ENCODE peak calls at places on chromosomes 11 and 22, in ten cellular contexts. One of them, this sample, is unnamed.

GRCh38 chr11:63920126-63920869 is 3.3 kb upstream of the RCOR2 start:
- DNase-seq in pancreas: peak
- DNase-seq in foreskin fibroblast: no peak
- DNase-seq in breast epithelium: no peak
- DNase-seq in sigmoid colon: peak
- DNase-seq in AG10803: peak
- DNase-seq in BE2C: peak
- DNase-seq in fibroblast of pulmonary artery: peak
- DNase-seq in GM06990: no peak
- DNase-seq in SK-N-SH: peak
- DNase-seq in this sample: no peak

GRCh38 chr11:57477507-57478189 is 17.3 kb downstream of the RTN4RL2 start:
- DNase-seq in pancreas: peak
- DNase-seq in foreskin fibroblast: no peak
- DNase-seq in breast epithelium: peak
- DNase-seq in sigmoid colon: no peak
- DNase-seq in AG10803: no peak
- DNase-seq in BE2C: no peak
- DNase-seq in fibroblast of pulmonary artery: no peak
- DNase-seq in GM06990: no peak
- DNase-seq in SK-N-SH: no peak
- DNase-seq in this sample: no peak

GRCh38 chr11:68935516-68936357 is 32.0 kb downstream of the IGHMBP2 start:
- DNase-seq in pancreas: no peak
- DNase-seq in foreskin fibroblast: no peak
- DNase-seq in breast epithelium: no peak
- DNase-seq in sigmoid colon: no peak
- DNase-seq in AG10803: no peak
- DNase-seq in BE2C: no peak
- DNase-seq in fibroblast of pulmonary artery: no peak
- DNase-seq in GM06990: no peak
- DNase-seq in SK-N-SH: no peak
- DNase-seq in this sample: no peak

GRCh38 chr11:65366340-65366773 is 11.8 kb downstream of the TIGD3 start:
- DNase-seq in pancreas: peak
- DNase-seq in foreskin fibroblast: peak
- DNase-seq in breast epithelium: no peak
- DNase-seq in sigmoid colon: no peak
- DNase-seq in AG10803: peak
- DNase-seq in BE2C: peak
- DNase-seq in fibroblast of pulmonary artery: peak
- DNase-seq in GM06990: no peak
- DNase-seq in SK-N-SH: peak
- DNase-seq in this sample: peak

GRCh38 chr11:8127442-8127841 is 41.4 kb downstream of the RIC3 start:
- DNase-seq in pancreas: no peak
- DNase-seq in foreskin fibroblast: no peak
- DNase-seq in breast epithelium: no peak
- DNase-seq in sigmoid colon: no peak
- DNase-seq in AG10803: no peak
- DNase-seq in BE2C: no peak
- DNase-seq in fibroblast of pulmonary artery: no peak
- DNase-seq in GM06990: no peak
- DNase-seq in SK-N-SH: no peak
- DNase-seq in this sample: no peak

GRCh38 chr11:90204832-90205646 is 17.8 kb downstream of the CHORDC1 start:
- DNase-seq in pancreas: no peak
- DNase-seq in foreskin fibroblast: peak
- DNase-seq in breast epithelium: no peak
- DNase-seq in sigmoid colon: no peak
- DNase-seq in AG10803: peak
- DNase-seq in BE2C: no peak
- DNase-seq in fibroblast of pulmonary artery: peak
- DNase-seq in GM06990: peak
- DNase-seq in SK-N-SH: peak
- DNase-seq in this sample: peak

GRCh38 chr22:39240841-39241631 is 3.7 kb downstream of the PDGFB start:
- DNase-seq in pancreas: peak
- DNase-seq in foreskin fibroblast: no peak
- DNase-seq in breast epithelium: peak
- DNase-seq in sigmoid colon: peak
- DNase-seq in AG10803: peak
- DNase-seq in BE2C: peak
- DNase-seq in fibroblast of pulmonary artery: no peak
- DNase-seq in GM06990: no peak
- DNase-seq in SK-N-SH: no peak
- DNase-seq in this sample: no peak

GRCh38 chr11:10993186-10993585 is 135.3 kb upstream of the ZBED5 start:
- DNase-seq in pancreas: no peak
- DNase-seq in foreskin fibroblast: no peak
- DNase-seq in breast epithelium: no peak
- DNase-seq in sigmoid colon: no peak
- DNase-seq in AG10803: no peak
- DNase-seq in BE2C: no peak
- DNase-seq in fibroblast of pulmonary artery: no peak
- DNase-seq in GM06990: no peak
- DNase-seq in SK-N-SH: no peak
- DNase-seq in this sample: no peak

GRCh38 chr22:34851918-34852662 is 213.9 kb upstream of the ISX start:
- DNase-seq in pancreas: no peak
- DNase-seq in foreskin fibroblast: no peak
- DNase-seq in breast epithelium: no peak
- DNase-seq in sigmoid colon: no peak
- DNase-seq in AG10803: no peak
- DNase-seq in BE2C: no peak
- DNase-seq in fibroblast of pulmonary artery: no peak
- DNase-seq in GM06990: no peak
- DNase-seq in SK-N-SH: no peak
- DNase-seq in this sample: no peak

GRCh38 chr22:24420072-24420976 is 7.1 kb upstream of the ADORA2A start:
- DNase-seq in pancreas: no peak
- DNase-seq in foreskin fibroblast: no peak
- DNase-seq in breast epithelium: no peak
- DNase-seq in sigmoid colon: peak
- DNase-seq in AG10803: no peak
- DNase-seq in BE2C: no peak
- DNase-seq in fibroblast of pulmonary artery: no peak
- DNase-seq in GM06990: no peak
- DNase-seq in SK-N-SH: peak
- DNase-seq in this sample: no peak

GRCh38 chr22:24420977-24421343 is 6.4 kb upstream of the ADORA2A start:
- DNase-seq in pancreas: no peak
- DNase-seq in foreskin fibroblast: no peak
- DNase-seq in breast epithelium: no peak
- DNase-seq in sigmoid colon: no peak
- DNase-seq in AG10803: no peak
- DNase-seq in BE2C: no peak
- DNase-seq in fibroblast of pulmonary artery: no peak
- DNase-seq in GM06990: no peak
- DNase-seq in SK-N-SH: no peak
- DNase-seq in this sample: no peak

GRCh38 chr22:24419480-24419860 is 7.9 kb upstream of the ADORA2A start:
- DNase-seq in pancreas: no peak
- DNase-seq in foreskin fibroblast: no peak
- DNase-seq in breast epithelium: no peak
- DNase-seq in sigmoid colon: no peak
- DNase-seq in AG10803: no peak
- DNase-seq in BE2C: no peak
- DNase-seq in fibroblast of pulmonary artery: no peak
- DNase-seq in GM06990: no peak
- DNase-seq in SK-N-SH: peak
- DNase-seq in this sample: no peak

GRCh38 chr22:24422078-24422665 is 5.2 kb upstream of the ADORA2A start:
- DNase-seq in pancreas: no peak
- DNase-seq in foreskin fibroblast: no peak
- DNase-seq in breast epithelium: no peak
- DNase-seq in sigmoid colon: no peak
- DNase-seq in AG10803: no peak
- DNase-seq in BE2C: no peak
- DNase-seq in fibroblast of pulmonary artery: no peak
- DNase-seq in GM06990: no peak
- DNase-seq in SK-N-SH: no peak
- DNase-seq in this sample: no peak

GRCh38 chr22:24421428-24421931 is 5.9 kb upstream of the ADORA2A start:
- DNase-seq in pancreas: no peak
- DNase-seq in foreskin fibroblast: no peak
- DNase-seq in breast epithelium: no peak
- DNase-seq in sigmoid colon: no peak
- DNase-seq in AG10803: no peak
- DNase-seq in BE2C: no peak
- DNase-seq in fibroblast of pulmonary artery: no peak
- DNase-seq in GM06990: no peak
- DNase-seq in SK-N-SH: peak
- DNase-seq in this sample: no peak
- TF ChIP-seq CTCF in pancreas: no peak
- TF ChIP-seq CTCF in foreskin fibroblast: peak
- TF ChIP-seq CTCF in breast epithelium: no peak
- TF ChIP-seq CTCF in sigmoid colon: no peak
- TF ChIP-seq CTCF in AG10803: no peak
- TF ChIP-seq CTCF in BE2C: peak
- TF ChIP-seq CTCF in fibroblast of pulmonary artery: no peak
- TF ChIP-seq CTCF in GM06990: peak
- TF ChIP-seq CTCF in SK-N-SH: peak
- TF ChIP-seq CTCF in this sample: peak

DNA sequence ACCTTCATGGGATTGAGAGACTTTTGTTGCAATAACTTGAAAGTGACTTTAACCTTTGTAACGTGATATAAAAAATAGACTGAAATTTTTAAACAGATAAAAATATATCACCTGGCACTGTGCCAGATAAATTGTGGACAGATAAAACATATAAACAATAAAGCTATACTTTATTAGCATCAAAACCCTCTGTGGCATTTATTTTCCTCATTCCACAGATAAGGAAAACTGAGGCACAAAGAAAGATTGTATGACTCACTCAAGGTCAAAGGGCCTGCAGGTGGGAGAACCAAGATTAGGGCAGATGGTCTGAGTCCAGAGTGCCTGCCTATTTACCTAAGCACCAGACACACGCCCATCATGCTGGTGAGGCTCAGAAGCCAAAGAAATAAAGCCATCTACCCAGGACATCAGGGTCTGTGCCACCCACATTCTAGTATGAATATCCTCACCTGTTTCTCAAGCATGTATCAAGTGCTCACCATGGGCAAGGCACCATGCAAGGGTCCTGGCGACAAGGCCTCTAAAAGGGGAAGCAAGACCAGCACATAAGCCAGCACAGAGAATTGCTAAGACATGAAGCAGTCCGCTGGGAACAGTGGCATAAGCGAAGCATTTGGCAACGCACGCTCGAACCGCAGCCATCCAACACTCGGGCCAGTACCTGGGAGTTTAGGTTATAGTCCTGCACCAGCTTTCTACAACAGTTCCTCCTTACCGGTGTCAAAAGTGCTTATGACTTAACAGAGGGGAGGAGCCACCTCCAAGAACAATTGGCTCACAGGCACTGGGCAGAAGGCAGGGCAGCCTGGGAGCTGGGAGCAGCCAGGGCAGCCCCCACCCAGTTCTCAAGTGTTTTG is 17.6 kb downstream of the MYH9 start:
- DNase-seq in pancreas: no peak
- DNase-seq in foreskin fibroblast: no peak
- DNase-seq in breast epithelium: no peak
- DNase-seq in sigmoid colon: peak
- DNase-seq in AG10803: no peak
- DNase-seq in BE2C: no peak
- DNase-seq in fibroblast of pulmonary artery: peak
- DNase-seq in GM06990: no peak
- DNase-seq in SK-N-SH: no peak
- DNase-seq in this sample: no peak
- H3K4me3 ChIP-seq in pancreas: peak
- H3K4me3 ChIP-seq in foreskin fibroblast: no peak
- H3K4me3 ChIP-seq in breast epithelium: peak
- H3K4me3 ChIP-seq in sigmoid colon: peak
- H3K4me3 ChIP-seq in AG10803: peak
- H3K4me3 ChIP-seq in BE2C: no peak
- H3K4me3 ChIP-seq in fibroblast of pulmonary artery: no peak
- H3K4me3 ChIP-seq in GM06990: no peak
- H3K4me3 ChIP-seq in SK-N-SH: no peak
- H3K4me3 ChIP-seq in this sample: no peak

DNA sequence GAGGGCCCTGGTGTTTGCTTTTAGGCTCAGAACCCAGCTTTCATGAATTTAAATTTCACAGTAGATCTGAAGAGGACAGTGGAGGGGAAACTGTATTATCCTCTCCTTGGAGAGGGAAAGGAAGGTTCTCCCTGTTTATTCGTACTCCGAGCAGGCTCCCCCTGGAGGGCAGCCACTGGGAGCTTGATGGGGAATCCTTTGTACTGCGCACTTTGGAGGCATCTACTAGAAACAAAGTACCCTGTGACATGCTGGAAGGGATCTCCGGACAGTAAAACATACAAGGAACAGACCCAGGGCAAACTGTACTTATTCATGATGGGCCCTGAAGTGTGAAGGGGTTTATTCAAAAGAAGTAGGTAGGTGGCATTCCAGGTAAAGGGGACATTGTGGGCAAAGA is 27.2 kb downstream of the NAV2 start:
- DNase-seq in pancreas: no peak
- DNase-seq in foreskin fibroblast: no peak
- DNase-seq in breast epithelium: no peak
- DNase-seq in sigmoid colon: peak
- DNase-seq in AG10803: peak
- DNase-seq in BE2C: peak
- DNase-seq in fibroblast of pulmonary artery: peak
- DNase-seq in GM06990: no peak
- DNase-seq in SK-N-SH: no peak
- DNase-seq in this sample: no peak
- TF ChIP-seq CTCF in pancreas: no peak
- TF ChIP-seq CTCF in foreskin fibroblast: peak
- TF ChIP-seq CTCF in breast epithelium: no peak
- TF ChIP-seq CTCF in sigmoid colon: no peak
- TF ChIP-seq CTCF in AG10803: peak
- TF ChIP-seq CTCF in BE2C: peak
- TF ChIP-seq CTCF in fibroblast of pulmonary artery: peak
- TF ChIP-seq CTCF in GM06990: no peak
- TF ChIP-seq CTCF in SK-N-SH: peak
- TF ChIP-seq CTCF in this sample: peak

GRCh38 chr11:22625448-22626287 is at the start of gene FANCF:
- DNase-seq in pancreas: peak
- DNase-seq in foreskin fibroblast: peak
- DNase-seq in breast epithelium: peak
- DNase-seq in sigmoid colon: peak
- DNase-seq in AG10803: peak
- DNase-seq in BE2C: peak
- DNase-seq in fibroblast of pulmonary artery: peak
- DNase-seq in GM06990: peak
- DNase-seq in SK-N-SH: peak
- DNase-seq in this sample: peak

GRCh38 chr11:22624742-22625447 is 728 bp downstream of the FANCF start:
- DNase-seq in pancreas: peak
- DNase-seq in foreskin fibroblast: peak
- DNase-seq in breast epithelium: peak
- DNase-seq in sigmoid colon: peak
- DNase-seq in AG10803: peak
- DNase-seq in BE2C: peak
- DNase-seq in fibroblast of pulmonary artery: peak
- DNase-seq in GM06990: no peak
- DNase-seq in SK-N-SH: peak
- DNase-seq in this sample: peak

GRCh38 chr11:22627421-22627820 is 1.8 kb upstream of the FANCF start:
- DNase-seq in pancreas: no peak
- DNase-seq in foreskin fibroblast: no peak
- DNase-seq in breast epithelium: no peak
- DNase-seq in sigmoid colon: no peak
- DNase-seq in AG10803: no peak
- DNase-seq in BE2C: no peak
- DNase-seq in fibroblast of pulmonary artery: no peak
- DNase-seq in GM06990: no peak
- DNase-seq in SK-N-SH: no peak
- DNase-seq in this sample: no peak

GRCh38 chr11:22626573-22627239 is 1.1 kb upstream of the FANCF start:
- DNase-seq in pancreas: no peak
- DNase-seq in foreskin fibroblast: no peak
- DNase-seq in breast epithelium: no peak
- DNase-seq in sigmoid colon: no peak
- DNase-seq in AG10803: no peak
- DNase-seq in BE2C: no peak
- DNase-seq in fibroblast of pulmonary artery: no peak
- DNase-seq in GM06990: no peak
- DNase-seq in SK-N-SH: no peak
- DNase-seq in this sample: no peak
- H3K4me3 ChIP-seq in pancreas: peak
- H3K4me3 ChIP-seq in foreskin fibroblast: peak
- H3K4me3 ChIP-seq in breast epithelium: no peak
- H3K4me3 ChIP-seq in sigmoid colon: peak
- H3K4me3 ChIP-seq in AG10803: no peak
- H3K4me3 ChIP-seq in BE2C: no peak
- H3K4me3 ChIP-seq in fibroblast of pulmonary artery: no peak
- H3K4me3 ChIP-seq in GM06990: peak
- H3K4me3 ChIP-seq in SK-N-SH: peak
- H3K4me3 ChIP-seq in this sample: no peak

This sample was measured in AG09309.